ENCODE peak calls at places on chromosomes 2 and 18, in nine cellular contexts. B is body of pancreas; J is non-pigmented ciliary epithelial cell; P is tibial nerve; W is Peyer's patch; T is astrocyte of the spinal cord; E is hypothalamus; Q is stimulated activated CD8-positive, alpha-beta memory T cell treated with anti-CD3 and anti-CD28 coated beads, Interleukin-4, amount 100 ng/mL, for 1 hour; Z is activated T-helper 1 cell treated with anti-CD3 and anti-CD28 coated beads, Interleukin-12 subunit alpha, Interleukin-12 subunit beta, Interleukin-2, Interleukin-4 antibody, amounts not matched to agents 30 ng/mL and 10 ng/mL and 1 ng/mL, durations not matched to agents 14 hours and 24 hours and 36 hours. O is an unnamed sample.

GRCh38 chr2:168920504-168921157 is 19.5 kb downstream of the G6PC2 start:
- DNase-seq in B (no peak), J (no peak), P (no peak), W (no peak), T (peak; percentile 36), E (no peak), Q (no peak), Z (no peak), O (no peak)

GRCh38 chr2:25757906-25758305 is 84.5 kb upstream of the DTNB start:
- DNase-seq in B (peak; percentile 17), J (no peak), P (no peak), W (no peak), T (no peak), E (no peak), Q (no peak), Z (no peak), O (no peak)

GRCh38 chr18:9900699-9901098 is 13.1 kb upstream of the VAPA start:
- DNase-seq in B (no peak), J (no peak), P (no peak), W (no peak), T (no peak), E (no peak), Q (no peak), Z (no peak), O (no peak)

GRCh38 chr18:67515987-67516431 is 511 bp downstream of the DSEL start:
- DNase-seq in B (peak; percentile 89), J (peak; percentile 54), P (peak; percentile 77), W (peak; percentile 91), T (peak; percentile 90), E (peak; percentile 60), Q (peak; percentile 25), Z (peak; percentile 14), O (peak; percentile 71)

GRCh38 chr2:49702740-49703139 is 548.4 kb upstream of the FSHR start:
- DNase-seq in B (no peak), J (no peak), P (no peak), W (no peak), T (no peak), E (no peak), Q (no peak), Z (no peak), O (no peak)

GRCh38 chr2:176812376-176812775 is 400.2 kb upstream of the HNRNPA3 start:
- DNase-seq in B (no peak), J (no peak), P (no peak), W (no peak), T (no peak), E (no peak), Q (no peak), Z (no peak), O (no peak)

GRCh38 chr2:229330952-229331351 is 59.9 kb upstream of the PID1 start:
- DNase-seq in B (peak; percentile 50), J (no peak), P (no peak), W (no peak), T (no peak), E (no peak), Q (no peak), Z (no peak), O (no peak)

GRCh38 chr2:44560352-44560751 is 198.6 kb downstream of the CAMKMT start:
- DNase-seq in B (no peak), J (no peak), P (no peak), W (peak; percentile 56), T (no peak), E (no peak), Q (no peak), Z (no peak), O (no peak)

GRCh38 chr2:239143858-239144712 is 256.7 kb downstream of the HDAC4 start:
- DNase-seq in B (peak; percentile 29), J (peak; percentile 11), P (no peak), W (no peak), T (peak; percentile 46), E (no peak), Q (no peak), Z (no peak), O (no peak)

GRCh38 chr2:47091118-47091517 is 64.0 kb downstream of the STPG4 start:
- DNase-seq in B (no peak), J (no peak), P (no peak), W (no peak), T (no peak), E (no peak), Q (no peak), Z (no peak), O (no peak)

O was measured in activated naive CD8-positive, alpha-beta T cell treated with anti-CD3 and anti-CD28 coated beads, Interleukin-2, amount 10 ng/mL, durations not matched to agents 7 days and 5 days.